ENCODE peak calls at places on chromosomes 2 and 18, in eight cellular contexts. One of them, this sample, is unnamed.
A peak's percentile ranks its signal among the peaks of the same experiment; 100 is the strongest.

GRCh38 chr2:8306530-8307351 is 375.1 kb upstream of the ID2 start:
- DNase-seq in fibroblast of pulmonary artery: peak; percentile 36
- DNase-seq in type B pancreatic cell: no peak
- DNase-seq in NCI-H69: peak; percentile 10
- DNase-seq in AG09309: no peak
- DNase-seq in activated T-cell treated with anti-CD3 and anti-CD28 coated beads for 24 hours: no peak
- DNase-seq in PC-3: peak; percentile 93
- DNase-seq in thyroid gland: peak; percentile 44
- DNase-seq in this sample: peak; percentile 18

GRCh38 chr2:180006781-180007579 is at the start of gene CWC22:
- DNase-seq in fibroblast of pulmonary artery: peak; percentile 96
- DNase-seq in activated T-cell treated with anti-CD3 and anti-CD28 coated beads for 24 hours: peak; percentile 80
- DNase-seq in AG09309: peak; percentile 71
- DNase-seq in PC-3: peak; percentile 91
- DNase-seq in thyroid gland: peak; percentile 86
- DNase-seq in NCI-H69: peak; percentile 91
- DNase-seq in type B pancreatic cell: peak; percentile 80
- DNase-seq in this sample: peak; percentile 93

GRCh38 chr2:28955492-28955891 is 25.6 kb upstream of the TOGARAM2 start:
- DNase-seq in type B pancreatic cell: no peak
- DNase-seq in activated T-cell treated with anti-CD3 and anti-CD28 coated beads for 24 hours: no peak
- DNase-seq in NCI-H69: no peak
- DNase-seq in fibroblast of pulmonary artery: no peak
- DNase-seq in thyroid gland: no peak
- DNase-seq in PC-3: no peak
- DNase-seq in AG09309: no peak
- DNase-seq in this sample: no peak

GRCh38 chr2:166803314-166803986 is 84.8 kb upstream of the XIRP2 start:
- DNase-seq in NCI-H69: peak; percentile 67
- DNase-seq in thyroid gland: no peak
- DNase-seq in type B pancreatic cell: no peak
- DNase-seq in AG09309: no peak
- DNase-seq in activated T-cell treated with anti-CD3 and anti-CD28 coated beads for 24 hours: no peak
- DNase-seq in fibroblast of pulmonary artery: peak; percentile 2
- DNase-seq in PC-3: no peak
- DNase-seq in this sample: no peak

GRCh38 chr2:23637011-23637778 is 252.2 kb downstream of the KLHL29 start:
- DNase-seq in fibroblast of pulmonary artery: peak; percentile 86
- DNase-seq in NCI-H69: no peak
- DNase-seq in type B pancreatic cell: no peak
- DNase-seq in thyroid gland: no peak
- DNase-seq in AG09309: peak; percentile 20
- DNase-seq in activated T-cell treated with anti-CD3 and anti-CD28 coated beads for 24 hours: no peak
- DNase-seq in PC-3: no peak
- DNase-seq in this sample: peak; percentile 52

GRCh38 chr2:138090330-138090729 is 126.1 kb downstream of the HNMT start:
- DNase-seq in fibroblast of pulmonary artery: peak; percentile 78
- DNase-seq in PC-3: peak; percentile 72
- DNase-seq in type B pancreatic cell: no peak
- DNase-seq in activated T-cell treated with anti-CD3 and anti-CD28 coated beads for 24 hours: no peak
- DNase-seq in NCI-H69: peak; percentile 62
- DNase-seq in thyroid gland: no peak
- DNase-seq in AG09309: no peak
- DNase-seq in this sample: peak; percentile 52

GRCh38 chr18:36887864-36888263 is 58.9 kb downstream of the KIAA1328 start:
- DNase-seq in type B pancreatic cell: no peak
- DNase-seq in AG09309: no peak
- DNase-seq in PC-3: no peak
- DNase-seq in fibroblast of pulmonary artery: no peak
- DNase-seq in NCI-H69: no peak
- DNase-seq in activated T-cell treated with anti-CD3 and anti-CD28 coated beads for 24 hours: no peak
- DNase-seq in thyroid gland: no peak
- DNase-seq in this sample: no peak

GRCh38 chr2:234955091-234955511 is 3.3 kb downstream of the SH3BP4 start:
- DNase-seq in AG09309: no peak
- DNase-seq in activated T-cell treated with anti-CD3 and anti-CD28 coated beads for 24 hours: no peak
- DNase-seq in NCI-H69: no peak
- DNase-seq in type B pancreatic cell: no peak
- DNase-seq in thyroid gland: no peak
- DNase-seq in fibroblast of pulmonary artery: no peak
- DNase-seq in PC-3: no peak
- DNase-seq in this sample: no peak

GRCh38 chr2:204545861-204546773 is 842 bp downstream of the PARD3B start:
- DNase-seq in NCI-H69: peak; percentile 46
- DNase-seq in fibroblast of pulmonary artery: no peak
- DNase-seq in PC-3: peak; percentile 33
- DNase-seq in activated T-cell treated with anti-CD3 and anti-CD28 coated beads for 24 hours: no peak
- DNase-seq in AG09309: no peak
- DNase-seq in type B pancreatic cell: peak; percentile 68
- DNase-seq in thyroid gland: peak; percentile 57
- DNase-seq in this sample: no peak

GRCh38 chr2:231646471-231646870 is 53.8 kb downstream of the TEX44 start:
- DNase-seq in AG09309: no peak
- DNase-seq in activated T-cell treated with anti-CD3 and anti-CD28 coated beads for 24 hours: no peak
- DNase-seq in fibroblast of pulmonary artery: no peak
- DNase-seq in type B pancreatic cell: no peak
- DNase-seq in PC-3: no peak
- DNase-seq in thyroid gland: no peak
- DNase-seq in NCI-H69: no peak
- DNase-seq in this sample: no peak

GRCh38 chr18:3036108-3036507 is 23.2 kb upstream of the LPIN2 start:
- DNase-seq in thyroid gland: no peak
- DNase-seq in type B pancreatic cell: peak; percentile 4
- DNase-seq in AG09309: no peak
- DNase-seq in PC-3: no peak
- DNase-seq in NCI-H69: no peak
- DNase-seq in fibroblast of pulmonary artery: no peak
- DNase-seq in activated T-cell treated with anti-CD3 and anti-CD28 coated beads for 24 hours: no peak
- DNase-seq in this sample: no peak

GRCh38 chr18:3305933-3306332 is 44.0 kb downstream of the MYL12B start:
- DNase-seq in NCI-H69: no peak
- DNase-seq in PC-3: no peak
- DNase-seq in type B pancreatic cell: no peak
- DNase-seq in fibroblast of pulmonary artery: peak; percentile 87
- DNase-seq in AG09309: no peak
- DNase-seq in activated T-cell treated with anti-CD3 and anti-CD28 coated beads for 24 hours: no peak
- DNase-seq in thyroid gland: no peak
- DNase-seq in this sample: peak; percentile 25

GRCh38 chr2:128309341-128310093 is 9.2 kb downstream of the HS6ST1 start:
- DNase-seq in AG09309: no peak
- DNase-seq in fibroblast of pulmonary artery: no peak
- DNase-seq in PC-3: no peak
- DNase-seq in activated T-cell treated with anti-CD3 and anti-CD28 coated beads for 24 hours: no peak
- DNase-seq in thyroid gland: peak; percentile 47
- DNase-seq in type B pancreatic cell: no peak
- DNase-seq in NCI-H69: peak; percentile 91
- DNase-seq in this sample: no peak

GRCh38 chr2:223762853-223763252 is 74.5 kb downstream of the AP1S3 start:
- DNase-seq in activated T-cell treated with anti-CD3 and anti-CD28 coated beads for 24 hours: no peak
- DNase-seq in PC-3: no peak
- DNase-seq in thyroid gland: peak; percentile 69
- DNase-seq in fibroblast of pulmonary artery: peak; percentile 29
- DNase-seq in NCI-H69: no peak
- DNase-seq in AG09309: no peak
- DNase-seq in type B pancreatic cell: no peak
- DNase-seq in this sample: no peak

GRCh38 chr18:9698497-9698896 is 9.6 kb upstream of the RAB31 start:
- DNase-seq in PC-3: no peak
- DNase-seq in type B pancreatic cell: no peak
- DNase-seq in activated T-cell treated with anti-CD3 and anti-CD28 coated beads for 24 hours: no peak
- DNase-seq in fibroblast of pulmonary artery: no peak
- DNase-seq in NCI-H69: no peak
- DNase-seq in thyroid gland: no peak
- DNase-seq in AG09309: no peak
- DNase-seq in this sample: no peak

GRCh38 chr2:205768815-205769493 is 86.7 kb downstream of the NRP2 start:
- DNase-seq in fibroblast of pulmonary artery: peak; percentile 43
- DNase-seq in activated T-cell treated with anti-CD3 and anti-CD28 coated beads for 24 hours: no peak
- DNase-seq in AG09309: no peak
- DNase-seq in thyroid gland: no peak
- DNase-seq in PC-3: peak; percentile 36
- DNase-seq in NCI-H69: no peak
- DNase-seq in type B pancreatic cell: no peak
- DNase-seq in this sample: peak; percentile 11

GRCh38 chr2:95305341-95306058 is 8.4 kb downstream of the KCNIP3 start:
- DNase-seq in activated T-cell treated with anti-CD3 and anti-CD28 coated beads for 24 hours: no peak
- DNase-seq in NCI-H69: peak; percentile 76
- DNase-seq in PC-3: peak; percentile 80
- DNase-seq in type B pancreatic cell: no peak
- DNase-seq in AG09309: no peak
- DNase-seq in thyroid gland: peak; percentile 93
- DNase-seq in fibroblast of pulmonary artery: peak; percentile 29
- DNase-seq in this sample: no peak

GRCh38 chr2:239587836-239588235 is 187.0 kb upstream of the HDAC4 start:
- DNase-seq in thyroid gland: no peak
- DNase-seq in AG09309: no peak
- DNase-seq in NCI-H69: no peak
- DNase-seq in PC-3: no peak
- DNase-seq in type B pancreatic cell: no peak
- DNase-seq in activated T-cell treated with anti-CD3 and anti-CD28 coated beads for 24 hours: no peak
- DNase-seq in fibroblast of pulmonary artery: no peak
- DNase-seq in this sample: no peak

GRCh38 chr2:74831693-74832530 is 2.0 kb upstream of the HK2 start:
- DNase-seq in PC-3: peak; percentile 73
- DNase-seq in type B pancreatic cell: no peak
- DNase-seq in NCI-H69: no peak
- DNase-seq in fibroblast of pulmonary artery: no peak
- DNase-seq in AG09309: no peak
- DNase-seq in thyroid gland: no peak
- DNase-seq in activated T-cell treated with anti-CD3 and anti-CD28 coated beads for 24 hours: no peak
- DNase-seq in this sample: peak; percentile 82

GRCh38 chr2:36811071-36811470 is 114.6 kb downstream of the VIT start:
- DNase-seq in thyroid gland: no peak
- DNase-seq in NCI-H69: no peak
- DNase-seq in activated T-cell treated with anti-CD3 and anti-CD28 coated beads for 24 hours: no peak
- DNase-seq in fibroblast of pulmonary artery: no peak
- DNase-seq in type B pancreatic cell: no peak
- DNase-seq in PC-3: no peak
- DNase-seq in AG09309: no peak
- DNase-seq in this sample: no peak

GRCh38 chr2:47737191-47737975 is 45.6 kb upstream of the MSH6 start:
- DNase-seq in AG09309: no peak
- DNase-seq in fibroblast of pulmonary artery: peak; percentile 60
- DNase-seq in activated T-cell treated with anti-CD3 and anti-CD28 coated beads for 24 hours: no peak
- DNase-seq in NCI-H69: no peak
- DNase-seq in type B pancreatic cell: no peak
- DNase-seq in PC-3: no peak
- DNase-seq in thyroid gland: no peak
- DNase-seq in this sample: no peak

GRCh38 chr2:227822416-227823003 is 8.9 kb downstream of the CCL20 start:
- DNase-seq in fibroblast of pulmonary artery: no peak
- DNase-seq in AG09309: no peak
- DNase-seq in NCI-H69: no peak
- DNase-seq in PC-3: no peak
- DNase-seq in activated T-cell treated with anti-CD3 and anti-CD28 coated beads for 24 hours: no peak
- DNase-seq in type B pancreatic cell: no peak
- DNase-seq in thyroid gland: no peak
- DNase-seq in this sample: no peak

GRCh38 chr2:45125232-45125631 is 116.0 kb upstream of the SIX2 start:
- DNase-seq in thyroid gland: no peak
- DNase-seq in AG09309: no peak
- DNase-seq in activated T-cell treated with anti-CD3 and anti-CD28 coated beads for 24 hours: no peak
- DNase-seq in PC-3: no peak
- DNase-seq in NCI-H69: no peak
- DNase-seq in fibroblast of pulmonary artery: no peak
- DNase-seq in type B pancreatic cell: no peak
- DNase-seq in this sample: no peak

GRCh38 chr2:62089658-62090057 is 106.3 kb upstream of the B3GNT2 start:
- DNase-seq in activated T-cell treated with anti-CD3 and anti-CD28 coated beads for 24 hours: no peak
- DNase-seq in thyroid gland: no peak
- DNase-seq in AG09309: no peak
- DNase-seq in fibroblast of pulmonary artery: peak; percentile 0
- DNase-seq in PC-3: no peak
- DNase-seq in type B pancreatic cell: no peak
- DNase-seq in NCI-H69: no peak
- DNase-seq in this sample: no peak